ENCODE peak calls at places on chromosomes 6 and 20, in eight cellular contexts. K, D, U, Q, J, S, O and A are unnamed samples.

GRCh38 chr6:52216932-52217331 is 27.4 kb downstream of the IL17F start:
- DNase-seq in K (no peak), D (no peak), U (no peak), Q (no peak), J (no peak), S (no peak), O (no peak), A (no peak)

GRCh38 chr6:144873653-144874378 is 588.7 kb downstream of the UTRN start:
- DNase-seq in K (no peak), D (no peak), U (no peak), Q (no peak), J (no peak), S (no peak), O (no peak), A (no peak)

GRCh38 chr20:24823989-24824693 is 124.9 kb upstream of the CST7 start:
- DNase-seq in K (no peak), D (no peak), U (no peak), Q (no peak), J (no peak), S (no peak), O (no peak), A (peak; percentile 27)

GRCh38 chr6:105994522-105995402 is 91.4 kb upstream of the PRDM1 start:
- DNase-seq in K (peak; percentile 76), D (peak; percentile 50), U (peak; percentile 41), Q (peak; percentile 71), J (peak; percentile 80), S (peak; percentile 72), O (peak; percentile 37), A (no peak)

GRCh38 chr6:3431994-3432393 is 24.9 kb downstream of the SLC22A23 start:
- DNase-seq in K (no peak), D (no peak), U (no peak), Q (no peak), J (no peak), S (no peak), O (no peak), A (no peak)

GRCh38 chr20:48623906-48624265 is 203.9 kb downstream of the PREX1 start:
- DNase-seq in K (no peak), D (no peak), U (no peak), Q (no peak), J (no peak), S (no peak), O (no peak), A (no peak)

GRCh38 chr6:51839975-51840374 is 247.4 kb downstream of the PKHD1 start:
- DNase-seq in K (no peak), D (no peak), U (no peak), Q (no peak), J (no peak), S (no peak), O (no peak), A (no peak)

GRCh38 chr6:152309648-152310047 is 327.5 kb downstream of the SYNE1 start:
- DNase-seq in K (no peak), D (no peak), U (no peak), Q (no peak), J (no peak), S (no peak), O (no peak), A (peak; percentile 77)

GRCh38 chr6:128784266-128784665 is 98.7 kb upstream of the LAMA2 start:
- DNase-seq in K (no peak), D (no peak), U (no peak), Q (no peak), J (no peak), S (no peak), O (no peak), A (no peak)

GRCh38 chr6:87698618-87699017 is 3.4 kb downstream of the AKIRIN2 start:
- DNase-seq in K (no peak), D (no peak), U (no peak), Q (no peak), J (no peak), S (no peak), O (no peak), A (no peak)

GRCh38 chr6:113995632-113996031 is 24.7 kb upstream of the HDAC2 start:
- DNase-seq in K (peak; percentile 94), D (no peak), U (peak; percentile 32), Q (peak; percentile 59), J (peak; percentile 95), S (no peak), O (no peak), A (no peak)

DNA sequence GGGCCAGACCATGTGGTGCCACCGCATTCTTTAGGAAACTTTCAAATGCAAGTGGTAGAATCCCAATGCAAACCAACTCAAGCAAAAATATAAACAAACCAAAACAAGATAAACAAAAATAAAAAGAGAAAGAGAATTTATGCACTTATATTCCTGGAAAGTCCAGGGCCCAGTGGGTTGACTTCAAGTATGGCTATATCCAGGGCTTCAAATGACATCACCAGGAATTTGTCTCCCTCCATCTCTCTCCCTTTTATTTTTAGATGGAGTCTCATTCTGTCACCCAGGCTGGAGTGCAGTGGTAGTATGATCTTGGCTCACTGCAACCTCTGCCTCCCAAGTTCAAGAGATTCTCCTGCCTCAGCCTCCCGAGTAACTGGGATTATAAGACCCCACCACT is 56.1 kb upstream of the PNRC1 start:
- DNase-seq in K (no peak), D (no peak), U (no peak), Q (no peak), J (no peak), S (no peak), O (no peak), A (no peak)
- TF ChIP-seq CTCF in K (no peak), D (no peak), U (no peak), Q (no peak), J (no peak), S (no peak), O (no peak), A (no peak)

DNA sequence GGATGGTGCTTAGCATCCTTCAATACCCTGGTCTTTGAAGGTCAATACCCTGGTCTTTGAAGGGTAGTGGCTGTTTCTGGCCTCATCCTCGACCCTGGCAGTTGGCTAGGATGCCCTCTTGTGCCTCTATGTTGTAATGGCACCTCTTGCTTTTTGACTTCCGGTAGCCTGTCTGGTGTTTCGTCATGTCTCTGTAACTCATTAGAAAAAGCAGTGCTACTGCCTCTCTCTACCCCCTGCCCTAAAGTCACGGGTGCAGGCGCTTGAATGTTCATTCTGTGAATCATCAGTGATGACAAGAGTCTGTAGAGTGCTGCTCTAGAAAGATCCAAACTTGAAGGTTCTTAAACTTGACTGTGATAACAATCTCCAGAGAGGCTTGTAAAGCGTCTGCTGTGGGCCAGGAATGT is 28.3 kb downstream of the RSPO4 start:
- DNase-seq in K (peak; percentile 67), D (peak; percentile 74), U (no peak), Q (peak; percentile 41), J (peak; percentile 18), S (no peak), O (no peak), A (no peak)
- TF ChIP-seq CTCF in K (peak; percentile 45), D (peak; percentile 42), U (peak; percentile 42), Q (peak; percentile 19), J (peak; percentile 31), S (no peak), O (peak; percentile 52), A (peak; percentile 36)

GRCh38 chr20:61560361-61560853 is 308.3 kb downstream of the CDH4 start:
- DNase-seq in K (peak; percentile 3), D (no peak), U (no peak), Q (no peak), J (peak; percentile 55), S (no peak), O (no peak), A (no peak)
- TF ChIP-seq CTCF in K (no peak), D (no peak), U (peak; percentile 11), Q (no peak), J (peak; percentile 26), S (no peak), O (no peak), A (no peak)

GRCh38 chr6:82095091-82095490 is 152.5 kb downstream of the IBTK start:
- DNase-seq in K (no peak), D (no peak), U (no peak), Q (no peak), J (no peak), S (no peak), O (no peak), A (no peak)
- TF ChIP-seq CTCF in K (no peak), D (no peak), U (no peak), Q (no peak), J (no peak), S (no peak), O (no peak), A (no peak)

GRCh38 chr6:15515226-15515625 is 147.6 kb downstream of the DTNBP1 start:
- DNase-seq in K (no peak), D (no peak), U (no peak), Q (no peak), J (no peak), S (no peak), O (no peak), A (no peak)

GRCh38 chr6:15516923-15517560 is 145.8 kb downstream of the DTNBP1 start:
- DNase-seq in K (no peak), D (no peak), U (no peak), Q (no peak), J (no peak), S (no peak), O (no peak), A (no peak)

GRCh38 chr6:15513801-15514711 is 148.8 kb downstream of the DTNBP1 start:
- DNase-seq in K (no peak), D (no peak), U (no peak), Q (no peak), J (no peak), S (no peak), O (no peak), A (no peak)

GRCh38 chr6:15516378-15516777 is 146.4 kb downstream of the DTNBP1 start:
- DNase-seq in K (no peak), D (no peak), U (no peak), Q (no peak), J (no peak), S (no peak), O (no peak), A (no peak)

GRCh38 chr6:15515660-15516375 is 147.0 kb downstream of the DTNBP1 start:
- DNase-seq in K (no peak), D (no peak), U (no peak), Q (no peak), J (no peak), S (no peak), O (no peak), A (no peak)
- TF ChIP-seq CTCF in K (no peak), D (no peak), U (peak; percentile 20), Q (no peak), J (no peak), S (no peak), O (no peak), A (no peak)

GRCh38 chr20:35344354-35344837 is 52.2 kb upstream of the FAM83C start:
- DNase-seq in K (peak; percentile 98), D (no peak), U (peak; percentile 60), Q (no peak), J (peak; percentile 91), S (peak; percentile 77), O (no peak), A (no peak)

GRCh38 chr20:35341366-35342028 is 49.3 kb upstream of the FAM83C start:
- DNase-seq in K (no peak), D (no peak), U (no peak), Q (no peak), J (no peak), S (no peak), O (no peak), A (no peak)

GRCh38 chr20:35340436-35340835 is 48.2 kb upstream of the FAM83C start:
- DNase-seq in K (no peak), D (no peak), U (no peak), Q (no peak), J (no peak), S (no peak), O (no peak), A (no peak)

GRCh38 chr20:35345189-35345588 is 53.0 kb upstream of the FAM83C start:
- DNase-seq in K (no peak), D (no peak), U (no peak), Q (no peak), J (no peak), S (no peak), O (no peak), A (no peak)

GRCh38 chr20:35342154-35342769 is 50.0 kb upstream of the FAM83C start:
- DNase-seq in K (no peak), D (no peak), U (no peak), Q (no peak), J (peak; percentile 34), S (no peak), O (no peak), A (no peak)
- TF ChIP-seq CTCF in K (peak; percentile 54), D (peak; percentile 30), U (peak; percentile 32), Q (no peak), J (peak; percentile 51), S (no peak), O (peak; percentile 16), A (no peak)